ENCODE peak calls at places on chromosomes 16 and 17, in eight cellular contexts. I is NCI-H2171, Q is ascending aorta, H is D341Med, J is DMS 273 treated with DMSO at 0.1 percent for 48 hours, N is GM04503, O is mucosa of descending colon, P is EL. E is an unnamed sample.

GRCh38 chr16:1926223-1926718 is 8.1 kb upstream of the HS3ST6 start:
- DNase-seq in I (no peak), Q (no peak), H (no peak), J (no peak), N (no peak), O (no peak), P (no peak), E (no peak)

GRCh38 chr17:17021194-17021863 is 20.9 kb upstream of the MPRIP start:
- DNase-seq in I (no peak), Q (peak; percentile 88), H (no peak), J (no peak), N (no peak), O (peak; percentile 36), P (peak; percentile 28), E (peak; percentile 78)

GRCh38 chr17:82114447-82114846 is 16.4 kb upstream of the FASN start:
- DNase-seq in I (no peak), Q (no peak), H (no peak), J (no peak), N (no peak), O (no peak), P (no peak), E (no peak)

GRCh38 chr17:17682293-17682736 is 1.1 kb downstream of the RAI1 start:
- DNase-seq in I (peak; percentile 43), Q (peak; percentile 74), H (peak; percentile 55), J (no peak), N (no peak), O (peak; percentile 62), P (peak; percentile 63), E (peak; percentile 87)

GRCh38 chr16:23514381-23515152 is 4.3 kb upstream of the GGA2 start:
- DNase-seq in I (no peak), Q (no peak), H (no peak), J (no peak), N (no peak), O (no peak), P (no peak), E (no peak)

GRCh38 chr17:50853781-50854180 is 12.4 kb downstream of the TOB1 start:
- DNase-seq in I (no peak), Q (no peak), H (no peak), J (no peak), N (no peak), O (no peak), P (no peak), E (no peak)

GRCh38 chr17:40074175-40074512 is 11.4 kb downstream of the THRA start:
- DNase-seq in I (no peak), Q (no peak), H (no peak), J (no peak), N (no peak), O (no peak), P (no peak), E (no peak)

GRCh38 chr16:83389751-83390150 is 418.0 kb upstream of the HSBP1 start:
- DNase-seq in I (no peak), Q (no peak), H (no peak), J (no peak), N (no peak), O (no peak), P (no peak), E (no peak)

GRCh38 chr16:88924834-88925539 is 52.0 kb downstream of the CBFA2T3 start:
- DNase-seq in I (peak; percentile 98), Q (peak; percentile 76), H (peak; percentile 85), J (peak; percentile 95), N (peak; percentile 33), O (no peak), P (peak; percentile 92), E (no peak)

GRCh38 chr17:43846221-43846712 is 709 bp upstream of the CD300LG start:
- DNase-seq in I (no peak), Q (peak; percentile 92), H (peak; percentile 97), J (peak; percentile 43), N (no peak), O (peak; percentile 87), P (peak; percentile 68), E (peak; percentile 92)

GRCh38 chr17:80783971-80784370 is 207.7 kb upstream of the CHMP6 start:
- DNase-seq in I (no peak), Q (peak; percentile 51), H (no peak), J (no peak), N (no peak), O (no peak), P (no peak), E (no peak)

GRCh38 chr16:69566437-69567030 is 768 bp downstream of the NFAT5 start:
- DNase-seq in I (no peak), Q (peak; percentile 80), H (peak; percentile 74), J (no peak), N (peak; percentile 22), O (peak; percentile 67), P (peak; percentile 82), E (peak; percentile 77)

GRCh38 chr17:83161298-83162034 is 82.1 kb downstream of the METRNL start:
- DNase-seq in I (no peak), Q (no peak), H (peak; percentile 34), J (no peak), N (peak; percentile 50), O (no peak), P (peak; percentile 71), E (peak; percentile 40)

GRCh38 chr16:30557397-30557949 is 701 bp downstream of the ZNF764 start:
- DNase-seq in I (no peak), Q (no peak), H (no peak), J (no peak), N (no peak), O (peak; percentile 42), P (no peak), E (no peak)

GRCh38 chr17:47821424-47822379 is at the start of gene OSBPL7:
- DNase-seq in I (peak; percentile 78), Q (peak; percentile 86), H (peak; percentile 94), J (peak; percentile 65), N (no peak), O (peak; percentile 78), P (peak; percentile 91), E (peak; percentile 85)

GRCh38 chr16:58109881-58110280 is 19.3 kb downstream of the CFAP20 start:
- DNase-seq in I (no peak), Q (no peak), H (no peak), J (no peak), N (no peak), O (no peak), P (no peak), E (peak; percentile 34)

GRCh38 chr17:75228847-75229246 is 23.4 kb downstream of the NUP85 start:
- DNase-seq in I (no peak), Q (no peak), H (no peak), J (no peak), N (no peak), O (no peak), P (no peak), E (peak; percentile 70)

GRCh38 chr16:14424595-14424994 is 205.5 kb downstream of the PARN start:
- DNase-seq in I (no peak), Q (no peak), H (no peak), J (no peak), N (no peak), O (no peak), P (no peak), E (no peak)

GRCh38 chr16:63890072-63890471 is 1231.8 kb downstream of the CDH11 start:
- DNase-seq in I (no peak), Q (no peak), H (no peak), J (no peak), N (no peak), O (peak; percentile 7), P (peak; percentile 5), E (no peak)

GRCh38 chr17:40069751-40070643 is 7.2 kb downstream of the THRA start:
- DNase-seq in I (peak; percentile 54), Q (no peak), H (peak; percentile 67), J (peak; percentile 87), N (no peak), O (peak; percentile 75), P (peak; percentile 53), E (no peak)

GRCh38 chr17:76546556-76547182 is 6.8 kb downstream of the PRCD start:
- DNase-seq in I (no peak), Q (no peak), H (no peak), J (no peak), N (no peak), O (no peak), P (peak; percentile 95), E (no peak)

GRCh38 chr16:3467182-3467581 is 23.7 kb downstream of the NAA60 start:
- DNase-seq in I (no peak), Q (no peak), H (no peak), J (no peak), N (no peak), O (no peak), P (no peak), E (no peak)

GRCh38 chr16:1564325-1564724 is 30.9 kb downstream of the TMEM204 start:
- DNase-seq in I (no peak), Q (no peak), H (peak; percentile 57), J (no peak), N (no peak), O (no peak), P (no peak), E (no peak)

E was measured in upper lobe of right lung.